ENCODE peak calls at places on chromosomes 2 and 18, in nine cellular contexts. W, I, C, V, E, T, N, J and K are unnamed samples. For H3K4me1 and H3K27me3, the result is how much of the 10 kb centered on the place peaks cover.

GRCh38 chr2:237691200-237691907 is 64.0 kb downstream of the LRRFIP1 start:
- DNase-seq in W (no peak), I (no peak), C (no peak), V (no peak), E (no peak), T (no peak), N (no peak), J (no peak), K (no peak)

GRCh38 chr18:43596106-43596712 is 318.9 kb upstream of the SYT4 start:
- DNase-seq in W (no peak), I (peak), C (no peak), V (peak), E (no peak), T (no peak), N (no peak), J (no peak), K (no peak)

GRCh38 chr2:74736589-74736988 is 82.5 kb downstream of the SEMA4F start:
- DNase-seq in W (no peak), I (no peak), C (no peak), V (no peak), E (no peak), T (no peak), N (no peak), J (no peak), K (no peak)

GRCh38 chr2:215530191-215530968 is 94.5 kb upstream of the FN1 start:
- DNase-seq in W (no peak), I (peak), C (no peak), V (no peak), E (no peak), T (no peak), N (no peak), J (no peak), K (no peak)

GRCh38 chr2:80499095-80499494 is 194.5 kb upstream of the LRRTM1 start:
- DNase-seq in W (no peak), I (peak), C (no peak), V (peak), E (no peak), T (no peak), N (peak), J (peak), K (no peak)

GRCh38 chr18:22683196-22683676 is 249.9 kb upstream of the RBBP8 start:
- DNase-seq in W (no peak), I (peak), C (peak), V (no peak), E (no peak), T (peak), N (no peak), J (peak), K (no peak)

GRCh38 chr2:126658316-126658909 is 2.5 kb downstream of the GYPC start:
- DNase-seq in W (no peak), I (no peak), C (no peak), V (no peak), E (no peak), T (no peak), N (no peak), J (no peak), K (no peak)

GRCh38 chr18:63195410-63196159 is 124.0 kb downstream of the BCL2 start:
- DNase-seq in W (no peak), I (no peak), C (no peak), V (no peak), E (no peak), T (no peak), N (no peak), J (no peak), K (no peak)

GRCh38 chr2:206361407-206362045 is 81.8 kb upstream of the ADAM23 start:
- DNase-seq in W (no peak), I (no peak), C (no peak), V (no peak), E (no peak), T (no peak), N (no peak), J (no peak), K (no peak)

GRCh38 chr2:41241325-41242000 is 789.6 kb upstream of the SLC8A1 start:
- DNase-seq in W (no peak), I (no peak), C (no peak), V (no peak), E (no peak), T (no peak), N (no peak), J (peak), K (no peak)

GRCh38 chr18:54140641-54141040 is 83.8 kb downstream of the MBD2 start:
- DNase-seq in W (no peak), I (peak), C (no peak), V (no peak), E (no peak), T (no peak), N (no peak), J (no peak), K (no peak)

GRCh38 chr2:195536863-195537262 is 120.2 kb upstream of the SLC39A10 start:
- DNase-seq in W (no peak), I (no peak), C (no peak), V (no peak), E (no peak), T (no peak), N (no peak), J (no peak), K (no peak)

GRCh38 chr18:54043484-54044256 is 180.8 kb downstream of the MBD2 start:
- DNase-seq in W (no peak), I (no peak), C (no peak), V (no peak), E (no peak), T (no peak), N (no peak), J (no peak), K (no peak)

GRCh38 chr18:49672853-49673252 is 111.0 kb downstream of the LIPG start:
- DNase-seq in W (no peak), I (no peak), C (no peak), V (no peak), E (no peak), T (no peak), N (no peak), J (no peak), K (no peak)

GRCh38 chr2:9373505-9373904 is 49.8 kb downstream of the ITGB1BP1 start:
- DNase-seq in W (no peak), I (no peak), C (no peak), V (no peak), E (no peak), T (no peak), N (no peak), J (no peak), K (no peak)

GRCh38 chr2:19774788-19775156 is 127.0 kb downstream of the TTC32 start:
- DNase-seq in W (no peak), I (no peak), C (no peak), V (no peak), E (no peak), T (no peak), N (no peak), J (no peak), K (no peak)

GRCh38 chr2:68796306-68796905 is 61.8 kb downstream of the ARHGAP25 start:
- DNase-seq in W (no peak), I (no peak), C (no peak), V (no peak), E (no peak), T (no peak), N (no peak), J (no peak), K (no peak)

GRCh38 chr18:58313491-58314032 is 269.5 kb downstream of the NEDD4L start:
- DNase-seq in W (no peak), I (no peak), C (no peak), V (no peak), E (no peak), T (no peak), N (no peak), J (peak), K (no peak)

GRCh38 chr2:65199891-65200290 is 27.7 kb upstream of the ACTR2 start:
- DNase-seq in W (no peak), I (peak), C (no peak), V (no peak), E (no peak), T (no peak), N (no peak), J (no peak), K (no peak)

GRCh38 chr2:2909086-2910035 is 468.3 kb downstream of the EIPR1 start:
- DNase-seq in W (peak), I (no peak), C (no peak), V (no peak), E (no peak), T (no peak), N (no peak), J (no peak), K (no peak)

GRCh38 chr2:67309281-67309680 is 87.9 kb upstream of the ETAA1 start:
- DNase-seq in W (no peak), I (no peak), C (no peak), V (no peak), E (no peak), T (no peak), N (no peak), J (no peak), K (no peak)

GRCh38 chr2:5285891-5286290 is 406.3 kb upstream of the SOX11 start:
- DNase-seq in W (no peak), I (no peak), C (no peak), V (peak), E (no peak), T (no peak), N (no peak), J (no peak), K (no peak)

GRCh38 chr2:28356095-28356911 is 36.4 kb upstream of the FOSL2 start:
- DNase-seq in W (peak), I (peak), C (peak), V (peak), E (peak), T (peak), N (no peak), J (peak), K (no peak)

GRCh38 chr18:56563568-56563967 is 74.8 kb downstream of the TXNL1 start:
- DNase-seq in W (no peak), I (no peak), C (no peak), V (no peak), E (no peak), T (no peak), N (peak), J (peak), K (no peak)

GRCh38 chr2:236663267-236663666 is 93.6 kb downstream of the ACKR3 start:
- DNase-seq in W (peak), I (peak), C (peak), V (no peak), E (no peak), T (peak), N (no peak), J (peak), K (no peak)

GRCh38 chr2:19649107-19649506 is 252.7 kb downstream of the TTC32 start:
- DNase-seq in W (no peak), I (peak), C (no peak), V (no peak), E (no peak), T (no peak), N (no peak), J (no peak), K (no peak)

GRCh38 chr2:83196225-83196624 is 1262.9 kb downstream of the SUCLG1 start:
- DNase-seq in W (no peak), I (peak), C (no peak), V (peak), E (no peak), T (no peak), N (peak), J (no peak), K (no peak)

GRCh38 chr18:48456838-48457237 is 47.7 kb upstream of the ZBTB7C start:
- DNase-seq in W (no peak), I (no peak), C (no peak), V (no peak), E (no peak), T (no peak), N (no peak), J (no peak), K (no peak)
- H3K4me1 ChIP-seq in W (under half), I (under half), C (under half), V (under half), E (under half), T (under half), N (under half), J (under half), K (under half)

GRCh38 chr2:191265311-191266170 is 20.3 kb downstream of the MYO1B start:
- DNase-seq in W (no peak), I (peak), C (no peak), V (no peak), E (no peak), T (peak), N (no peak), J (no peak), K (no peak)
- H3K4me3 ChIP-seq in W (peak), I (peak), C (no peak), V (no peak), E (no peak), T (no peak), N (no peak), J (no peak), K (no peak)

DNA sequence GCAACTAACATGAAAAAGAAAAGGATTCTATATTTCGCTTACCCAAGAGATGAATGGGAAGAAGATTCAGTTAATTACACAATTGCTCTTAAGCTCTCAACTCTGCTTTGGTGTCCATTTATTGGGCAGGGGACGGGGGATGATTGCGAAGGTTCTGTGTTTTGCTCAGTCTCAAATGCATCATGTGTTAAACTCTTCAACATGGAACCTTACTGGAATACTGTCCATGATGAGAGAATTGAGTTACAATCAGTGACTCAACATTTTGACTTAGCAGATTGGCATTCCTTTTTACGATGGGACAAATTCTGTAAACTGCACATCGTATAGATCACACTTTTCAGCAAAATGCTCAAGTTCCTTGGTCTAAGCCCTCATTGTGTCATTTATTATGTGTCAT is 135.6 kb downstream of the RBMS1 start:
- DNase-seq in W (no peak), I (peak), C (no peak), V (no peak), E (no peak), T (no peak), N (no peak), J (no peak), K (no peak)
- H3K27me3 ChIP-seq in W (under half), I (under half), C (under half), V (under half), E (under half), T (under half), N (under half), J (under half), K (under half)

DNA sequence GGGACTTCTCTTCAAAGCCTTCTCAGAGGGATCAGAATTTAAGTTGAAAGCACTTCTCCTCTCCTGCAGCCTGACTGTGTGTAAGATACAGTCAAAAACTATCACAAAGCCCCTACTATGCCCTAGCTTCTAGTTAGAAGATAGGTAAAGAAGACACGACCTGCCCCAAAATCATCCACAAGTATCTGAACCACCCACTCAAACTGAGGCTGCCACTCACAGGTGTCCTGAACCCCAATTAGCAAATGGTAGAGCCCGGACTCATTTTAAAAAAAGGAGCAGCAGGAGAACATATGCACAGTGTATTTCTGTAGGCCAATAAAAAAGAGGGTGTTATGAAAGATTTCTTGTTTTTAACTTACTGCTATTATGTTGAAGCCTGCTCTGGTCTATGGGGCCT is 74.4 kb downstream of the ANKRD44 start:
- DNase-seq in W (no peak), I (no peak), C (no peak), V (no peak), E (no peak), T (no peak), N (no peak), J (no peak), K (no peak)
- H3K4me1 ChIP-seq in W (under half), I (under half), C (half or more), V (under half), E (half or more), T (under half), N (under half), J (under half), K (half or more)

GRCh38 chr2:218786133-218786532 is 4.2 kb downstream of the CYP27A1 start:
- DNase-seq in W (no peak), I (no peak), C (no peak), V (no peak), E (no peak), T (no peak), N (no peak), J (no peak), K (no peak)

GRCh38 chr2:218783612-218784169 is 1.7 kb downstream of the CYP27A1 start:
- DNase-seq in W (no peak), I (no peak), C (no peak), V (no peak), E (no peak), T (no peak), N (no peak), J (no peak), K (no peak)

GRCh38 chr2:218782529-218782845 is 540 bp downstream of the CYP27A1 start:
- DNase-seq in W (no peak), I (no peak), C (no peak), V (no peak), E (no peak), T (no peak), N (no peak), J (no peak), K (no peak)

GRCh38 chr2:218781691-218782528 is at the start of gene CYP27A1:
- DNase-seq in W (peak), I (peak), C (peak), V (peak), E (no peak), T (peak), N (no peak), J (peak), K (no peak)

DNA sequence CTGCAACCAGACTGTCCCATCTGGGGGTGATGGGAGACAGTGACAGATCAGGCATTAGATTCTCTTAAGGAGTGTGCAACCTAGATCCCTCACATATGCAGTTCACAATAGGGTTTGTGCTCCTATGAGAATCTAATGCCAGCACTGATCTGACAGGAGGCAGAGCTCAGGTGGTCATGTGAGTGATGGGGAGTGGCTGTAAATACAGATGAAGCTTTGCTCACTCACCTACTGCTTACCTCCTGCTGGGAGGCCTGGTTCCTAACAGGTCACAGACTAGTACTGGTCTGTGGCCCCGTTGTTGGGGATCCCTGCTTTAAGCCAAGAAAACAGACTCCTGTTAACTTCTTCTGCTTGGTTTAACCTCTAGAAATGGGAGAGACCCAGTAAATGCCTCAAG is 3.2 kb downstream of the CYP27A1 start:
- DNase-seq in W (no peak), I (no peak), C (no peak), V (no peak), E (no peak), T (no peak), N (no peak), J (no peak), K (no peak)
- H3K4me3 ChIP-seq in W (no peak), I (no peak), C (no peak), V (no peak), E (no peak), T (no peak), N (no peak), J (no peak), K (no peak)

GRCh38 chr2:52936029-52936428 is 831.6 kb upstream of the CHAC2 start:
- DNase-seq in W (no peak), I (peak), C (no peak), V (no peak), E (no peak), T (no peak), N (no peak), J (no peak), K (no peak)
- H3K27me3 ChIP-seq in W (under half), I (under half), C (under half), V (under half), E (under half), T (under half), N (under half), J (under half), K (under half)

DNA sequence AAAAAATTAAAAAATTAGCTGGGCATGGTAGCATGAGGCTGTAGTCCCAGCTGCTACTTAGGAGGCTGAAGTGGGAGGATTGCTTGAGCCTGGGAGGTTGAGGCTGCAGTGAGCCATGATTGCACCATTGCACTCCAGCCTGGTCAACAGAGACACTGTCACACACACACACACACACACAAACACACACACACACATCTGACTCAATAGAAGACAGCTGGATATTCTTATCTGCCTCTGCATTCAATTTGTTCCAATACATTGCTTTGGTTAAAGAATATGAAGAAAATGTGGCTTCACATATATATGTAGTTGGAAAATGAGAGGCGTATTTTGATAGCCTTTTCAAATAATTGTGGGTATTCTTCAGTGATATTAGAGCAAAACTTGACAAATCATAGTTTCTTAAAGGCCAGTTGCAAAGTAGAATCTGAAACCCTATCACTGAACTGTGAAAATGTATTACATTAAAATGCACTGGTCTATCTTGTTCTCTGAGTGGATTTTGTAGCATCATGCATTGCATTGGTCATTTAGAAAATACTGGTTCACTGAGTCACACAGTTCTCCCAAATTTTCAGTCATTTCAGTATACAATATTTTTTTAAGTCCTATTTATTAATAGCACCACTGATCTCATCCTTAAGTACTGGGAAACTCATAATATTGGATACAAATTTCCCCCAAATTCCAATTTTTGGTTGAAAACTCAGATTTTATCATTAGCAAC is 140.9 kb downstream of the MCFD2 start:
- DNase-seq in W (no peak), I (peak), C (no peak), V (no peak), E (no peak), T (no peak), N (no peak), J (no peak), K (no peak)
- H3K4me1 ChIP-seq in W (under half), I (under half), C (under half), V (under half), E (under half), T (under half), N (under half), J (under half), K (under half)